ENCODE peak calls at places on chromosomes 11 and 22, in eight cellular contexts. One of them, this sample, is unnamed.
A peak's percentile ranks its signal among the peaks of the same experiment; 100 is the strongest.

GRCh38 chr11:80638296-80638695 is 1197.5 kb upstream of the TENM4 start:
- DNase-seq in foreskin fibroblast: no peak
- DNase-seq in heart right ventricle: no peak
- DNase-seq in fibroblast of pulmonary artery: no peak
- DNase-seq in transverse colon: no peak
- DNase-seq in dorsolateral prefrontal cortex: no peak
- DNase-seq in PC-3: peak; percentile 76
- DNase-seq in adrenal gland: no peak
- DNase-seq in this sample: no peak

GRCh38 chr22:19859861-19860510 is 5.3 kb upstream of the GNB1L start:
- DNase-seq in heart right ventricle: no peak
- DNase-seq in PC-3: no peak
- DNase-seq in dorsolateral prefrontal cortex: no peak
- DNase-seq in transverse colon: no peak
- DNase-seq in fibroblast of pulmonary artery: no peak
- DNase-seq in foreskin fibroblast: no peak
- DNase-seq in adrenal gland: no peak
- DNase-seq in this sample: no peak

GRCh38 chr11:68950268-68950667 is 30.5 kb downstream of the MRGPRD start:
- DNase-seq in dorsolateral prefrontal cortex: no peak
- DNase-seq in adrenal gland: no peak
- DNase-seq in fibroblast of pulmonary artery: peak; percentile 25
- DNase-seq in heart right ventricle: no peak
- DNase-seq in PC-3: peak; percentile 53
- DNase-seq in transverse colon: no peak
- DNase-seq in foreskin fibroblast: no peak
- DNase-seq in this sample: no peak

GRCh38 chr11:114284021-114284420 is 12.2 kb upstream of the NNMT start:
- DNase-seq in foreskin fibroblast: no peak
- DNase-seq in dorsolateral prefrontal cortex: no peak
- DNase-seq in PC-3: no peak
- DNase-seq in heart right ventricle: no peak
- DNase-seq in fibroblast of pulmonary artery: no peak
- DNase-seq in transverse colon: peak; percentile 25
- DNase-seq in adrenal gland: no peak
- DNase-seq in this sample: peak; percentile 91

GRCh38 chr11:133917921-133918605 is 38.7 kb downstream of the IGSF9B start:
- DNase-seq in transverse colon: no peak
- DNase-seq in PC-3: no peak
- DNase-seq in heart right ventricle: no peak
- DNase-seq in foreskin fibroblast: no peak
- DNase-seq in fibroblast of pulmonary artery: no peak
- DNase-seq in dorsolateral prefrontal cortex: no peak
- DNase-seq in adrenal gland: no peak
- DNase-seq in this sample: no peak

GRCh38 chr11:61700221-61700620 is 20.0 kb downstream of the DAGLA start:
- DNase-seq in fibroblast of pulmonary artery: peak; percentile 52
- DNase-seq in foreskin fibroblast: peak; percentile 76
- DNase-seq in heart right ventricle: no peak
- DNase-seq in adrenal gland: peak; percentile 85
- DNase-seq in PC-3: peak; percentile 97
- DNase-seq in dorsolateral prefrontal cortex: no peak
- DNase-seq in transverse colon: peak; percentile 87
- DNase-seq in this sample: no peak

GRCh38 chr11:70464509-70465361 is 66.4 kb downstream of the CTTN start:
- DNase-seq in foreskin fibroblast: no peak
- DNase-seq in fibroblast of pulmonary artery: no peak
- DNase-seq in transverse colon: no peak
- DNase-seq in heart right ventricle: no peak
- DNase-seq in dorsolateral prefrontal cortex: peak; percentile 23
- DNase-seq in PC-3: no peak
- DNase-seq in adrenal gland: no peak
- DNase-seq in this sample: no peak

GRCh38 chr22:46985507-46985882 is 223.0 kb downstream of the TBC1D22A start:
- DNase-seq in fibroblast of pulmonary artery: peak; percentile 16
- DNase-seq in adrenal gland: no peak
- DNase-seq in PC-3: no peak
- DNase-seq in dorsolateral prefrontal cortex: no peak
- DNase-seq in foreskin fibroblast: no peak
- DNase-seq in heart right ventricle: no peak
- DNase-seq in transverse colon: no peak
- DNase-seq in this sample: no peak

GRCh38 chr11:19929655-19930054 is 217.0 kb downstream of the NAV2 start:
- DNase-seq in heart right ventricle: no peak
- DNase-seq in adrenal gland: no peak
- DNase-seq in dorsolateral prefrontal cortex: no peak
- DNase-seq in foreskin fibroblast: no peak
- DNase-seq in fibroblast of pulmonary artery: no peak
- DNase-seq in transverse colon: no peak
- DNase-seq in PC-3: no peak
- DNase-seq in this sample: no peak

GRCh38 chr22:36244522-36245391 is 5.4 kb upstream of the APOL2 start:
- DNase-seq in fibroblast of pulmonary artery: peak; percentile 75
- DNase-seq in transverse colon: no peak
- DNase-seq in PC-3: no peak
- DNase-seq in dorsolateral prefrontal cortex: no peak
- DNase-seq in heart right ventricle: no peak
- DNase-seq in foreskin fibroblast: no peak
- DNase-seq in adrenal gland: no peak
- DNase-seq in this sample: no peak

GRCh38 chr11:134432776-134433175 is 20.7 kb upstream of the B3GAT1 start:
- DNase-seq in dorsolateral prefrontal cortex: no peak
- DNase-seq in adrenal gland: no peak
- DNase-seq in fibroblast of pulmonary artery: no peak
- DNase-seq in transverse colon: no peak
- DNase-seq in heart right ventricle: no peak
- DNase-seq in foreskin fibroblast: no peak
- DNase-seq in PC-3: no peak
- DNase-seq in this sample: no peak

GRCh38 chr11:96199563-96200025 is 143.4 kb downstream of the MAML2 start:
- DNase-seq in dorsolateral prefrontal cortex: no peak
- DNase-seq in transverse colon: no peak
- DNase-seq in fibroblast of pulmonary artery: peak; percentile 94
- DNase-seq in PC-3: peak; percentile 95
- DNase-seq in adrenal gland: no peak
- DNase-seq in heart right ventricle: no peak
- DNase-seq in foreskin fibroblast: no peak
- DNase-seq in this sample: no peak

GRCh38 chr11:123196060-123196714 is 1.1 kb upstream of the CLMP start:
- DNase-seq in dorsolateral prefrontal cortex: no peak
- DNase-seq in PC-3: no peak
- DNase-seq in transverse colon: no peak
- DNase-seq in adrenal gland: no peak
- DNase-seq in fibroblast of pulmonary artery: no peak
- DNase-seq in foreskin fibroblast: no peak
- DNase-seq in heart right ventricle: no peak
- DNase-seq in this sample: no peak

GRCh38 chr11:86176165-86176884 is 68.2 kb upstream of the EED start:
- DNase-seq in PC-3: peak; percentile 4
- DNase-seq in transverse colon: no peak
- DNase-seq in adrenal gland: no peak
- DNase-seq in fibroblast of pulmonary artery: peak; percentile 62
- DNase-seq in heart right ventricle: no peak
- DNase-seq in dorsolateral prefrontal cortex: no peak
- DNase-seq in foreskin fibroblast: no peak
- DNase-seq in this sample: no peak

GRCh38 chr11:86637976-86638375 is 34.4 kb downstream of the ME3 start:
- DNase-seq in dorsolateral prefrontal cortex: no peak
- DNase-seq in heart right ventricle: no peak
- DNase-seq in foreskin fibroblast: peak; percentile 43
- DNase-seq in adrenal gland: no peak
- DNase-seq in PC-3: no peak
- DNase-seq in fibroblast of pulmonary artery: no peak
- DNase-seq in transverse colon: no peak
- DNase-seq in this sample: no peak

DNA sequence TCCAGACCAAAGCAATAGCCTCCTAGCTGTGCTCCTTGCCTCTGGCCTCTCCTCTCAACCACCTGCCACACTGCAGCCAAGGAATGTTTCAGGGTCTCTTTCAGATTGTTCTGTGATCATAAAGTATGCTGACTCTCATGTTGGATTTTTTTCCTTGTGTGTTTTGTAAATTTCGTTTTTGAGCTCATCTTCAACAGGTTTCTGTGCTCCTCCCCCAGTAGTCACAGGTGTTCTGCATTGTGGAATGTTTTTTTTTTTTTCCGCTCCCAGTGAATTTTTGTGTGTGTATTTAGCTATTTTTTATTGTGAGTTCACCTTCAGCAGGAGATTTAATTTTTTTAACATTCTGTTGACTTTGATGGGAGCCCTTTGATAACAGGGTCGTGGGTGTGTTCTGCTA is 153.7 kb downstream of the MYO18B start:
- DNase-seq in dorsolateral prefrontal cortex: no peak
- DNase-seq in fibroblast of pulmonary artery: no peak
- DNase-seq in foreskin fibroblast: no peak
- DNase-seq in heart right ventricle: no peak
- DNase-seq in transverse colon: no peak
- DNase-seq in PC-3: no peak
- DNase-seq in adrenal gland: no peak
- DNase-seq in this sample: no peak
- H3K4me3 ChIP-seq in dorsolateral prefrontal cortex: no peak overlapping the region
- H3K4me3 ChIP-seq in fibroblast of pulmonary artery: no peak overlapping the region
- H3K4me3 ChIP-seq in foreskin fibroblast: no peak overlapping the region
- H3K4me3 ChIP-seq in heart right ventricle: no peak overlapping the region
- H3K4me3 ChIP-seq in transverse colon: no peak overlapping the region
- H3K4me3 ChIP-seq in PC-3: no peak overlapping the region
- H3K4me3 ChIP-seq in adrenal gland: no peak overlapping the region
- H3K4me3 ChIP-seq in this sample: no peak overlapping the region

DNA sequence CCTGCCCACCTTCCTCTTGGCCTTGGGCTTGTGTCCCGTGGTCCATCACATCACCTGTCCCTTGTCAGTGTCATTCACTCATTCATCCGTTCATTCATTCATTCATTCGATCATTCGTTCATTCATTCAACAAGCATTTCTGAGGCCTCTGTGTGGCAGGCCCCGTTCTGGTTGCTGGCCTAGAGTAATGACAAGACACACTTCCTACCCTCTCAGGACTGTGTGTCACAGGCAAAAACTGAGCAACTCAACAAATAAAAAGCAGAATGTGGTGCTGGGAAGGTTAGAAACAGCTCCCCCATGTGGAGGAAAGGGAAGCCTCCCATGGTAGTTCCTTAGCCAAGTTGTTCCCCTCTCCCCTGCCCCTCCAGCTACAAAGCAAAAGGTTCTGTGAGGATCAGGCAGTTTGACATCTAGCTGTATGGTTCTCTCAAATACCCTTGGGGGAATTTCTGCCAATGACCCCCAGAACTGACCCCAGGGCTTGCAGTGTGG is 1.6 kb upstream of the OMP start:
- DNase-seq in adrenal gland: no peak
- DNase-seq in fibroblast of pulmonary artery: peak; percentile 46
- DNase-seq in foreskin fibroblast: no peak
- DNase-seq in dorsolateral prefrontal cortex: no peak
- DNase-seq in transverse colon: no peak
- DNase-seq in PC-3: peak; percentile 68
- DNase-seq in heart right ventricle: no peak
- DNase-seq in this sample: no peak
- TF ChIP-seq CTCF in adrenal gland: peak; percentile 42
- TF ChIP-seq CTCF in fibroblast of pulmonary artery: peak; percentile 71
- TF ChIP-seq CTCF in foreskin fibroblast: peak; percentile 52
- TF ChIP-seq CTCF in dorsolateral prefrontal cortex: no peak
- TF ChIP-seq CTCF in transverse colon: no peak
- TF ChIP-seq CTCF in PC-3: peak; percentile 85
- TF ChIP-seq CTCF in heart right ventricle: no peak
- TF ChIP-seq CTCF in this sample: peak; percentile 36

GRCh38 chr11:117881217-117881616 is 4.8 kb upstream of the FXYD6 start:
- DNase-seq in transverse colon: no peak
- DNase-seq in heart right ventricle: no peak
- DNase-seq in fibroblast of pulmonary artery: no peak
- DNase-seq in adrenal gland: no peak
- DNase-seq in PC-3: no peak
- DNase-seq in dorsolateral prefrontal cortex: no peak
- DNase-seq in foreskin fibroblast: no peak
- DNase-seq in this sample: no peak

GRCh38 chr11:117884994-117885393 is 8.5 kb upstream of the FXYD6 start:
- DNase-seq in adrenal gland: peak; percentile 48
- DNase-seq in transverse colon: no peak
- DNase-seq in PC-3: no peak
- DNase-seq in dorsolateral prefrontal cortex: no peak
- DNase-seq in heart right ventricle: no peak
- DNase-seq in fibroblast of pulmonary artery: peak; percentile 10
- DNase-seq in foreskin fibroblast: peak; percentile 9
- DNase-seq in this sample: no peak

GRCh38 chr11:117879516-117880480 is 3.3 kb upstream of the FXYD6 start:
- DNase-seq in dorsolateral prefrontal cortex: no peak
- DNase-seq in fibroblast of pulmonary artery: no peak
- DNase-seq in heart right ventricle: no peak
- DNase-seq in transverse colon: no peak
- DNase-seq in adrenal gland: no peak
- DNase-seq in PC-3: no peak
- DNase-seq in foreskin fibroblast: no peak
- DNase-seq in this sample: no peak

GRCh38 chr11:117883063-117883462 is 6.6 kb upstream of the FXYD6 start:
- DNase-seq in adrenal gland: no peak
- DNase-seq in PC-3: no peak
- DNase-seq in foreskin fibroblast: no peak
- DNase-seq in fibroblast of pulmonary artery: no peak
- DNase-seq in heart right ventricle: no peak
- DNase-seq in transverse colon: no peak
- DNase-seq in dorsolateral prefrontal cortex: no peak
- DNase-seq in this sample: no peak

DNA sequence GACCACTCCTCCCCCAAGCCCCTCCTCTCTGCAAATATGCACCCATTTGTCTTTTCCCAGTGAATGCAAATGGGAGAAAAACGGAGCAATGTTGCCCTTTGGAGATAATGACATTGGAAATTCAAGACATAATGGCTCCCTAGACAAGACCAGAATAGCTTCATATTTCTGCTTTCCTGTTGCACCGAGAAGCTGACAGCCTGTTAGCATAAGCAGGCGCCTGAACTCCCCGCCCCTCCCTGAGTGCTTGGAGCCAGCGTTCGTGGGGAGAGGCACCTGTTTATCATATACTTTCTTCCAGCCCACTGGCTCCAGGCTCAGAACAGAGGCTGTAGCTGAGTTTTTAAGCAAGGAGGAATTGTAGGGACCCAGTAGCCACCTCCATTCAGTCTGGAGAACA is 6.1 kb upstream of the FXYD6 start:
- DNase-seq in fibroblast of pulmonary artery: no peak
- DNase-seq in dorsolateral prefrontal cortex: no peak
- DNase-seq in heart right ventricle: no peak
- DNase-seq in PC-3: no peak
- DNase-seq in foreskin fibroblast: no peak
- DNase-seq in adrenal gland: no peak
- DNase-seq in transverse colon: no peak
- DNase-seq in this sample: no peak
- H3K4me3 ChIP-seq in fibroblast of pulmonary artery: no peak overlapping the region
- H3K4me3 ChIP-seq in dorsolateral prefrontal cortex: no peak overlapping the region
- H3K4me3 ChIP-seq in heart right ventricle: no peak overlapping the region
- H3K4me3 ChIP-seq in PC-3: no peak overlapping the region
- H3K4me3 ChIP-seq in foreskin fibroblast: no peak overlapping the region
- H3K4me3 ChIP-seq in adrenal gland: no peak overlapping the region
- H3K4me3 ChIP-seq in transverse colon: no peak overlapping the region
- H3K4me3 ChIP-seq in this sample: no peak overlapping the region

GRCh38 chr11:94851864-94852581 is 83.9 kb downstream of the AMOTL1 start:
- DNase-seq in foreskin fibroblast: no peak
- DNase-seq in PC-3: peak; percentile 48
- DNase-seq in dorsolateral prefrontal cortex: no peak
- DNase-seq in fibroblast of pulmonary artery: no peak
- DNase-seq in heart right ventricle: no peak
- DNase-seq in adrenal gland: no peak
- DNase-seq in transverse colon: no peak
- DNase-seq in this sample: no peak
- TF ChIP-seq CTCF in foreskin fibroblast: no peak
- TF ChIP-seq CTCF in PC-3: no peak
- TF ChIP-seq CTCF in dorsolateral prefrontal cortex: no peak
- TF ChIP-seq CTCF in fibroblast of pulmonary artery: no peak
- TF ChIP-seq CTCF in heart right ventricle: no peak
- TF ChIP-seq CTCF in adrenal gland: no peak
- TF ChIP-seq CTCF in transverse colon: no peak
- TF ChIP-seq CTCF in this sample: no peak

GRCh38 chr11:47523491-47524199 is 29.3 kb downstream of the CELF1 start:
- DNase-seq in dorsolateral prefrontal cortex: no peak
- DNase-seq in PC-3: peak; percentile 74
- DNase-seq in heart right ventricle: peak; percentile 66
- DNase-seq in adrenal gland: peak; percentile 66
- DNase-seq in transverse colon: no peak
- DNase-seq in fibroblast of pulmonary artery: peak; percentile 82
- DNase-seq in foreskin fibroblast: peak; percentile 82
- DNase-seq in this sample: no peak
- H3K4me3 ChIP-seq in dorsolateral prefrontal cortex: no peak overlapping the region
- H3K4me3 ChIP-seq in PC-3: peak overlapping the region; percentile 36
- H3K4me3 ChIP-seq in heart right ventricle: peak overlapping the region; percentile 36
- H3K4me3 ChIP-seq in adrenal gland: no peak overlapping the region
- H3K4me3 ChIP-seq in transverse colon: peak overlapping the region; percentile 17
- H3K4me3 ChIP-seq in fibroblast of pulmonary artery: peak overlapping the region; percentile 2
- H3K4me3 ChIP-seq in foreskin fibroblast: peak overlapping the region; percentile 15
- H3K4me3 ChIP-seq in this sample: no peak overlapping the region

This sample was measured in right lobe of liver.